ENCODE peak calls at places on chromosome 7, in nine cellular contexts. One of them, this sample, is unnamed.

GRCh38 chr7:157678503-157678902 is 341.7 kb downstream of the DNAJB6 start:
- DNase-seq in H54: no peak
- DNase-seq in stomach: no peak
- DNase-seq in GM12878: no peak
- DNase-seq in GM12891: no peak
- DNase-seq in transverse colon: no peak
- DNase-seq in testis: peak; percentile 13
- DNase-seq in ovary: no peak
- DNase-seq in heart left ventricle: no peak
- DNase-seq in this sample: no peak

GRCh38 chr7:880450-880849 is 4.1 kb downstream of the GET4 start:
- DNase-seq in stomach: no peak
- DNase-seq in transverse colon: no peak
- DNase-seq in ovary: no peak
- DNase-seq in H54: no peak
- DNase-seq in GM12891: no peak
- DNase-seq in testis: no peak
- DNase-seq in GM12878: no peak
- DNase-seq in heart left ventricle: no peak
- DNase-seq in this sample: no peak

GRCh38 chr7:55132890-55133551 is 114.2 kb downstream of the EGFR start:
- DNase-seq in transverse colon: peak; percentile 56
- DNase-seq in stomach: peak; percentile 65
- DNase-seq in heart left ventricle: no peak
- DNase-seq in ovary: no peak
- DNase-seq in GM12878: no peak
- DNase-seq in GM12891: no peak
- DNase-seq in testis: peak; percentile 53
- DNase-seq in H54: peak; percentile 99
- DNase-seq in this sample: no peak

GRCh38 chr7:132755538-132756481 is 179.5 kb upstream of the PLXNA4 start:
- DNase-seq in testis: peak; percentile 36
- DNase-seq in stomach: no peak
- DNase-seq in GM12891: no peak
- DNase-seq in heart left ventricle: no peak
- DNase-seq in ovary: no peak
- DNase-seq in transverse colon: no peak
- DNase-seq in H54: peak; percentile 20
- DNase-seq in GM12878: no peak
- DNase-seq in this sample: no peak

GRCh38 chr7:24283900-24284698 is at the start of gene NPY:
- DNase-seq in GM12891: peak; percentile 21
- DNase-seq in ovary: no peak
- DNase-seq in heart left ventricle: no peak
- DNase-seq in GM12878: no peak
- DNase-seq in transverse colon: no peak
- DNase-seq in stomach: no peak
- DNase-seq in testis: no peak
- DNase-seq in H54: no peak
- DNase-seq in this sample: no peak

GRCh38 chr7:80724249-80724871 is 85.9 kb downstream of the CD36 start:
- DNase-seq in heart left ventricle: no peak
- DNase-seq in testis: no peak
- DNase-seq in GM12891: no peak
- DNase-seq in ovary: no peak
- DNase-seq in H54: no peak
- DNase-seq in GM12878: no peak
- DNase-seq in stomach: no peak
- DNase-seq in transverse colon: no peak
- DNase-seq in this sample: no peak

GRCh38 chr7:141974831-141975230 is 1.3 kb upstream of the TAS2R38 start:
- DNase-seq in H54: no peak
- DNase-seq in GM12891: no peak
- DNase-seq in testis: no peak
- DNase-seq in ovary: no peak
- DNase-seq in stomach: peak; percentile 46
- DNase-seq in GM12878: no peak
- DNase-seq in heart left ventricle: no peak
- DNase-seq in transverse colon: peak; percentile 34
- DNase-seq in this sample: no peak

GRCh38 chr7:47710201-47710935 is 128.5 kb upstream of the TNS3 start:
- DNase-seq in GM12891: no peak
- DNase-seq in heart left ventricle: peak; percentile 15
- DNase-seq in transverse colon: no peak
- DNase-seq in GM12878: no peak
- DNase-seq in ovary: no peak
- DNase-seq in H54: no peak
- DNase-seq in stomach: no peak
- DNase-seq in testis: no peak
- DNase-seq in this sample: no peak

GRCh38 chr7:2314209-2314955 is at the start of gene SNX8:
- DNase-seq in heart left ventricle: peak; percentile 91
- DNase-seq in testis: peak; percentile 94
- DNase-seq in H54: peak; percentile 100
- DNase-seq in GM12891: peak; percentile 87
- DNase-seq in GM12878: no peak
- DNase-seq in ovary: peak; percentile 88
- DNase-seq in stomach: peak; percentile 96
- DNase-seq in transverse colon: peak; percentile 97
- DNase-seq in this sample: peak; percentile 96
- TF ChIP-seq POLR2A in heart left ventricle: peak; percentile 66
- TF ChIP-seq POLR2A in testis: no peak
- TF ChIP-seq POLR2A in H54: peak; percentile 94
- TF ChIP-seq POLR2A in GM12891: no peak
- TF ChIP-seq POLR2A in GM12878: peak; percentile 88
- TF ChIP-seq POLR2A in ovary: no peak
- TF ChIP-seq POLR2A in stomach: no peak
- TF ChIP-seq POLR2A in transverse colon: peak; percentile 62
- TF ChIP-seq POLR2A in this sample: peak; percentile 51

GRCh38 chr7:2245883-2246679 is 4.1 kb downstream of the NUDT1 start:
- DNase-seq in GM12878: no peak
- DNase-seq in stomach: peak; percentile 28
- DNase-seq in ovary: no peak
- DNase-seq in H54: no peak
- DNase-seq in GM12891: no peak
- DNase-seq in testis: no peak
- DNase-seq in transverse colon: peak; percentile 17
- DNase-seq in heart left ventricle: peak; percentile 39
- DNase-seq in this sample: no peak

GRCh38 chr7:2249744-2250323 is 7.8 kb downstream of the NUDT1 start:
- DNase-seq in ovary: no peak
- DNase-seq in testis: no peak
- DNase-seq in heart left ventricle: no peak
- DNase-seq in H54: no peak
- DNase-seq in GM12878: no peak
- DNase-seq in stomach: no peak
- DNase-seq in GM12891: no peak
- DNase-seq in transverse colon: no peak
- DNase-seq in this sample: no peak

GRCh38 chr7:2251841-2252771 is 10.1 kb downstream of the NUDT1 start:
- DNase-seq in GM12891: no peak
- DNase-seq in stomach: no peak
- DNase-seq in heart left ventricle: no peak
- DNase-seq in ovary: no peak
- DNase-seq in GM12878: no peak
- DNase-seq in H54: no peak
- DNase-seq in testis: no peak
- DNase-seq in transverse colon: no peak
- DNase-seq in this sample: no peak

GRCh38 chr7:2247141-2247985 is 5.3 kb downstream of the NUDT1 start:
- DNase-seq in stomach: no peak
- DNase-seq in ovary: no peak
- DNase-seq in testis: no peak
- DNase-seq in GM12891: peak; percentile 63
- DNase-seq in transverse colon: no peak
- DNase-seq in H54: no peak
- DNase-seq in GM12878: no peak
- DNase-seq in heart left ventricle: no peak
- DNase-seq in this sample: peak; percentile 57

DNA sequence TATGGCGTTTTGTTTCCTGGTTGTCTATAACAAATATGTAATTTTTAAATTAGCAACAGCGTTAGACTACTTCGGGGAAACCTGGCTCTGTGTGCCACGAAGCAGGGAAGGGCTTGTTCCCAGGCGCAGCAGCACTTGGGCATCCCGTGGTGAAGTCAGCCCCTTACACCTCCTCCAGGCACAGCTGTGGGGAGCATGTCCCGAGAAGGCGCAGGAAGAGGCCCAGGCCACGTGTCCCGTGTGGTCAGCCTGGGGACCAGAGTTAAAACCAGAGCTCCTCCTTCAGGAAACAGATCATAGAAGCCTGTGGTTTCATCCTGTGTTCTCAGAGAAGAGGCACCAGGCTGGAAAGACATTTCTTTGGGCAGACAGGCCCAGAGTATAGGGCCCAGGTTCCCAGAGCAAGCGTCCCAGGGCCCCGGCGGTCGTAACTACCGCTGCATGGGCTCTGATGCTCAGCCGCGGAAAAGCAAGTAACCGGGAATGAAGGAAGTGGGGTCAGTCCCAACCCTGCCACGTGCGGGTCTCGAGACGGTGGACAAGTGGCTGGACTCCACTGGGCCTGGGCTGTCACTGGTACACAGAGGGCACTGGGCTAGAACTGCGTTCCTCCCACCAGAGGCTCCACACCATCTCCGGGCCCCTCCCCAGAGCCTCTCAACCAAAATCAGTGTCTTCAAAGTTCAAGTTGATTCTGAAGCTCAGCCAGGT is 7.1 kb downstream of the NUDT1 start:
- DNase-seq in transverse colon: peak; percentile 35
- DNase-seq in GM12878: peak; percentile 48
- DNase-seq in heart left ventricle: peak; percentile 72
- DNase-seq in stomach: no peak
- DNase-seq in GM12891: peak; percentile 49
- DNase-seq in ovary: peak; percentile 65
- DNase-seq in H54: peak; percentile 100
- DNase-seq in testis: peak; percentile 74
- DNase-seq in this sample: no peak
- TF ChIP-seq POLR2A in transverse colon: no peak
- TF ChIP-seq POLR2A in GM12878: peak; percentile 44
- TF ChIP-seq POLR2A in heart left ventricle: no peak
- TF ChIP-seq POLR2A in stomach: no peak
- TF ChIP-seq POLR2A in GM12891: peak; percentile 53
- TF ChIP-seq POLR2A in ovary: no peak
- TF ChIP-seq POLR2A in H54: peak; percentile 65
- TF ChIP-seq POLR2A in testis: no peak
- TF ChIP-seq POLR2A in this sample: no peak

GRCh38 chr7:116447980-116448839 is 51.3 kb upstream of the CAV2 start:
- DNase-seq in heart left ventricle: no peak
- DNase-seq in GM12891: no peak
- DNase-seq in transverse colon: no peak
- DNase-seq in testis: no peak
- DNase-seq in ovary: no peak
- DNase-seq in H54: no peak
- DNase-seq in stomach: no peak
- DNase-seq in GM12878: no peak
- DNase-seq in this sample: no peak

GRCh38 chr7:116445447-116445846 is 54.1 kb upstream of the CAV2 start:
- DNase-seq in H54: no peak
- DNase-seq in heart left ventricle: no peak
- DNase-seq in ovary: no peak
- DNase-seq in GM12878: no peak
- DNase-seq in stomach: no peak
- DNase-seq in transverse colon: no peak
- DNase-seq in GM12891: no peak
- DNase-seq in testis: no peak
- DNase-seq in this sample: no peak

GRCh38 chr7:116446179-116446855 is 53.2 kb upstream of the CAV2 start:
- DNase-seq in heart left ventricle: no peak
- DNase-seq in ovary: no peak
- DNase-seq in transverse colon: no peak
- DNase-seq in GM12878: no peak
- DNase-seq in GM12891: no peak
- DNase-seq in stomach: no peak
- DNase-seq in testis: peak; percentile 60
- DNase-seq in H54: no peak
- DNase-seq in this sample: no peak

GRCh38 chr7:116449441-116449840 is 50.1 kb upstream of the CAV2 start:
- DNase-seq in H54: no peak
- DNase-seq in transverse colon: no peak
- DNase-seq in ovary: no peak
- DNase-seq in heart left ventricle: no peak
- DNase-seq in GM12891: no peak
- DNase-seq in stomach: no peak
- DNase-seq in testis: no peak
- DNase-seq in GM12878: no peak
- DNase-seq in this sample: no peak

GRCh38 chr7:116447436-116447835 is 52.1 kb upstream of the CAV2 start:
- DNase-seq in transverse colon: no peak
- DNase-seq in testis: no peak
- DNase-seq in stomach: no peak
- DNase-seq in GM12891: no peak
- DNase-seq in heart left ventricle: no peak
- DNase-seq in GM12878: no peak
- DNase-seq in ovary: no peak
- DNase-seq in H54: no peak
- DNase-seq in this sample: no peak
- TF ChIP-seq POLR2A in transverse colon: no peak
- TF ChIP-seq POLR2A in testis: no peak
- TF ChIP-seq POLR2A in stomach: no peak
- TF ChIP-seq POLR2A in GM12891: no peak
- TF ChIP-seq POLR2A in heart left ventricle: no peak
- TF ChIP-seq POLR2A in GM12878: no peak
- TF ChIP-seq POLR2A in ovary: no peak
- TF ChIP-seq POLR2A in H54: no peak
- TF ChIP-seq POLR2A in this sample: no peak

GRCh38 chr7:129055294-129055816 is 444 bp upstream of the TNPO3 start:
- DNase-seq in ovary: no peak
- DNase-seq in transverse colon: no peak
- DNase-seq in heart left ventricle: no peak
- DNase-seq in GM12891: no peak
- DNase-seq in GM12878: no peak
- DNase-seq in stomach: no peak
- DNase-seq in H54: no peak
- DNase-seq in testis: no peak
- DNase-seq in this sample: no peak

GRCh38 chr7:129055861-129056464 is 1.1 kb upstream of the TNPO3 start:
- DNase-seq in H54: no peak
- DNase-seq in stomach: no peak
- DNase-seq in ovary: peak; percentile 9
- DNase-seq in GM12878: no peak
- DNase-seq in GM12891: no peak
- DNase-seq in testis: peak; percentile 25
- DNase-seq in transverse colon: no peak
- DNase-seq in heart left ventricle: no peak
- DNase-seq in this sample: peak; percentile 21

GRCh38 chr7:129052441-129052840 is 2.5 kb downstream of the TNPO3 start:
- DNase-seq in GM12891: no peak
- DNase-seq in stomach: no peak
- DNase-seq in testis: no peak
- DNase-seq in transverse colon: no peak
- DNase-seq in ovary: no peak
- DNase-seq in GM12878: no peak
- DNase-seq in heart left ventricle: no peak
- DNase-seq in H54: no peak
- DNase-seq in this sample: no peak

GRCh38 chr7:129053938-129054437 is 923 bp downstream of the TNPO3 start:
- DNase-seq in ovary: no peak
- DNase-seq in H54: peak; percentile 14
- DNase-seq in transverse colon: no peak
- DNase-seq in GM12891: no peak
- DNase-seq in testis: no peak
- DNase-seq in GM12878: no peak
- DNase-seq in heart left ventricle: no peak
- DNase-seq in stomach: no peak
- DNase-seq in this sample: no peak

DNA sequence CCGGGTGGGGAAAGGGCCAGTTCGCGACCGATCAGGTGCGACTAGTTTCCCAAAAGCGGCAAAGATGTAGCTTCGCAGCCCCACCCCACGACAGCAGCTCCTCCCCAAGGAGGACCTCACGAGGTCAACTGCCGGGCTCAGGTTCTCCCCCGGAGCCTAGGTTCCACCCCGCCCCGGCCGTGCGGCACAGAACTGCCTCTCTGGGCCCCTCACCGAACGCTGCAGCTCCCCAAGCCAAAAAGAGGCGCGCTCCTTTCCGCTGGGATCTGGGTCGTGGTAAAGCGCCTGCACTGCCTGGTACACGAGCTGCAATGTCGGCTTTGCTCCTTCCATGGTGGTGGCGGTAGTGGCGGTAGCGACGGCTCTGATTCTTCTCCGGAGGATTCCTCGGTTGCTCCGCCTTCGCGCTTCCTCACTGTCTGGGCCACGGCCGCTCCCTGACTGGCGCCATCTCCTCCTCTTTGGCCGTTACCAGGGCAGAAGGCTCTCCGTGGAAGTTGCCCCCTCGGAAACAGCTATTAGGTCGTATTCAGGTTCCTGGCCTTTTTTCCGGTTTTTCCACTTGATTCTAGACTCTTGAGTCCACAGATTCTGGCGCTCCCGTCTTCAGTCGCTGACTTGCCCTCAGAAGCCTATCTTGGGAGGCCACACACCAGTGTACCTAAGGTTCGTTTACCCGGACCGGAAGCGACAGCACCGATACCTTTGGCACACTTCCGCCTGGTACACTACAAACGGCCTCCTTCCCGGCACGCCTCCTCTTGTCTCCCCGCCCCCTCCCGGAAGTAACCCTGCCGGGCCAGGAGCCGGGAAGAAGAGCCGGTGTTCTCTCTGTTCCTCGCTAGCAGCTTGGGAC is at the start of gene TNPO3:
- DNase-seq in H54: peak; percentile 86
- DNase-seq in stomach: peak; percentile 95
- DNase-seq in ovary: peak; percentile 93
- DNase-seq in GM12878: peak; percentile 78
- DNase-seq in heart left ventricle: peak; percentile 94
- DNase-seq in transverse colon: peak; percentile 96
- DNase-seq in testis: peak; percentile 96
- DNase-seq in GM12891: peak; percentile 82
- DNase-seq in this sample: peak; percentile 96
- TF ChIP-seq POLR2A in H54: peak; percentile 88
- TF ChIP-seq POLR2A in stomach: no peak
- TF ChIP-seq POLR2A in ovary: peak; percentile 61
- TF ChIP-seq POLR2A in GM12878: peak; percentile 97
- TF ChIP-seq POLR2A in heart left ventricle: peak; percentile 54
- TF ChIP-seq POLR2A in transverse colon: peak; percentile 95
- TF ChIP-seq POLR2A in testis: peak; percentile 44
- TF ChIP-seq POLR2A in GM12891: peak; percentile 97
- TF ChIP-seq POLR2A in this sample: peak; percentile 96

This sample was measured in erythroblast.